ENCODE peak calls at places on chromosome 12, in five cellular contexts. X is stimulated activated CD4-positive, alpha-beta T cell treated with anti-CD3 and anti-CD28 coated beads, Interleukin-4, amount 100 ng/mL, for 48 hours; J is effector memory CD8-positive, alpha-beta T cell; R is Daoy; Q is NCI-H510A treated with DMSO at 0.1 percent for 48 hours. G is an unnamed sample.

GRCh38 chr12:67774983-67775587 is 126.5 kb downstream of the DYRK2 start:
- DNase-seq in J (no peak), Q (no peak), R (peak; percentile 44), X (no peak), G (no peak)

GRCh38 chr12:54439521-54440255 is 20.6 kb upstream of the ITGA5 start:
- DNase-seq in X (no peak), Q (peak; percentile 58), J (no peak), R (peak; percentile 59), G (peak; percentile 25)

GRCh38 chr12:112843272-112843671 is 51.7 kb downstream of the RPH3A start:
- DNase-seq in J (no peak), X (no peak), Q (peak; percentile 17), R (peak; percentile 69), G (no peak)

GRCh38 chr12:62649412-62650116 is 182.9 kb downstream of the MON2 start:
- DNase-seq in Q (no peak), J (no peak), X (no peak), R (no peak), G (no peak)

GRCh38 chr12:122889658-122890561 is 6.0 kb downstream of the VPS37B start:
- DNase-seq in J (no peak), Q (no peak), X (no peak), R (no peak), G (no peak)

GRCh38 chr12:57621497-57622292 is 10.5 kb downstream of the ARHGEF25 start:
- DNase-seq in R (peak; percentile 62), X (peak; percentile 66), J (peak; percentile 53), Q (peak; percentile 45), G (no peak)

GRCh38 chr12:120121766-120122293 is 5.3 kb upstream of the RAB35 start:
- DNase-seq in X (no peak), R (no peak), Q (no peak), J (no peak), G (no peak)

GRCh38 chr12:32163596-32163995 is 56.9 kb downstream of the BICD1 start:
- DNase-seq in X (no peak), J (no peak), Q (no peak), R (no peak), G (no peak)

GRCh38 chr12:130451001-130451930 is 113.6 kb downstream of the PIWIL1 start:
- DNase-seq in R (no peak), J (no peak), X (no peak), Q (no peak), G (no peak)

GRCh38 chr12:90909069-90909676 is 45.8 kb downstream of the CCER1 start:
- DNase-seq in R (no peak), J (no peak), X (no peak), Q (peak; percentile 39), G (peak; percentile 10)

GRCh38 chr12:54148560-54149439 is 40.0 kb downstream of the SMUG1 start:
- DNase-seq in X (no peak), Q (no peak), J (no peak), R (no peak), G (no peak)

GRCh38 chr12:32765906-32766305 is 10.2 kb upstream of the YARS2 start:
- DNase-seq in Q (no peak), X (no peak), J (no peak), R (peak; percentile 20), G (no peak)

GRCh38 chr12:57549909-57550627 is at the start of gene KIF5A:
- DNase-seq in Q (peak; percentile 56), X (peak; percentile 50), R (peak; percentile 61), J (peak; percentile 49), G (no peak)

G was measured in NCI-H2029.